ENCODE peak calls at places on chromosomes 7 and 10, in six cellular contexts. G is gastrocnemius medialis; L is effector memory CD4-positive, alpha-beta T cell; Z is heart right ventricle; U is bronchial epithelial cell; H is fibroblast of mammary gland. M is an unnamed sample.

GRCh38 chr10:91598211-91598981 is 34.5 kb downstream of the PPP1R3C start:
- DNase-seq in H (peak; percentile 87), L (no peak), Z (no peak), U (peak; percentile 92), G (no peak), M (no peak)

GRCh38 chr7:135168489-135169140 is 1.9 kb downstream of the CYREN start:
- DNase-seq in U (no peak), H (no peak), G (no peak), L (no peak), Z (no peak), M (no peak)

GRCh38 chr10:11337516-11337915 is 273.9 kb downstream of the USP6NL start:
- DNase-seq in Z (no peak), U (no peak), L (no peak), G (no peak), H (no peak), M (no peak)

GRCh38 chr7:143238289-143238995 is 16.6 kb downstream of the TAS2R40 start:
- DNase-seq in U (peak; percentile 15), G (no peak), Z (no peak), H (no peak), L (no peak), M (no peak)

GRCh38 chr10:19918800-19919199 is 102.6 kb downstream of the PLXDC2 start:
- DNase-seq in G (no peak), Z (no peak), L (no peak), H (peak; percentile 28), U (peak; percentile 93), M (no peak)

GRCh38 chr7:40680657-40681056 is 545.9 kb downstream of the SUGCT start:
- DNase-seq in G (no peak), L (no peak), Z (no peak), U (peak; percentile 64), H (peak; percentile 27), M (no peak)

GRCh38 chr10:22597142-22597541 is 117.2 kb downstream of the PIP4K2A start:
- DNase-seq in L (no peak), H (no peak), Z (no peak), U (no peak), G (no peak), M (no peak)

GRCh38 chr7:137731436-137731835 is 115.3 kb downstream of the DGKI start:
- DNase-seq in G (no peak), L (no peak), Z (no peak), H (peak; percentile 91), U (no peak), M (no peak)

GRCh38 chr7:5041047-5041446 is 4.6 kb upstream of the RBAK start:
- DNase-seq in G (no peak), H (no peak), U (no peak), L (no peak), Z (no peak), M (no peak)

GRCh38 chr10:114374141-114374791 is 30.0 kb downstream of the AFAP1L2 start:
- DNase-seq in L (no peak), U (no peak), H (peak; percentile 34), Z (peak; percentile 73), G (peak; percentile 18), M (no peak)

GRCh38 chr10:81309041-81309552 is 565.9 kb upstream of the NRG3 start:
- DNase-seq in Z (no peak), U (no peak), G (no peak), H (no peak), L (no peak), M (no peak)

GRCh38 chr10:70662362-70663220 is 9.7 kb upstream of the ADAMTS14 start:
- DNase-seq in G (no peak), U (no peak), Z (no peak), H (no peak), L (no peak), M (no peak)

GRCh38 chr10:119653209-119653608 is 2.0 kb downstream of the BAG3 start:
- DNase-seq in Z (no peak), H (no peak), G (no peak), U (no peak), L (no peak), M (peak; percentile 67)

GRCh38 chr10:119657725-119658124 is 6.5 kb downstream of the BAG3 start:
- DNase-seq in Z (no peak), G (peak; percentile 65), L (no peak), U (no peak), H (peak; percentile 69), M (no peak)

GRCh38 chr10:119656760-119657159 is 5.6 kb downstream of the BAG3 start:
- DNase-seq in H (no peak), L (no peak), Z (no peak), U (no peak), G (peak; percentile 10), M (no peak)

GRCh38 chr10:119654540-119654939 is 3.4 kb downstream of the BAG3 start:
- DNase-seq in G (peak; percentile 38), H (no peak), L (no peak), U (peak; percentile 87), Z (no peak), M (no peak)

GRCh38 chr10:119655566-119656001 is 4.4 kb downstream of the BAG3 start:
- DNase-seq in Z (peak; percentile 55), G (peak; percentile 89), H (peak; percentile 93), U (peak; percentile 66), L (peak; percentile 10), M (peak; percentile 44)
- H3K4me3 ChIP-seq in Z (peak overlapping the region; percentile 11), G (peak overlapping the region; percentile 80), H (peak overlapping the region; percentile 44), U (no peak overlapping the region), L (peak overlapping the region; percentile 36), M (peak overlapping the region; percentile 50)

GRCh38 chr7:147571436-147572180 is 1019.0 kb upstream of the C7orf33 start:
- DNase-seq in Z (no peak), L (no peak), H (no peak), G (no peak), U (no peak), M (no peak)
- H3K4me3 ChIP-seq in Z (no peak overlapping the region), L (no peak overlapping the region), H (no peak overlapping the region), G (no peak overlapping the region), U (no peak overlapping the region), M (no peak overlapping the region)

GRCh38 chr7:44101966-44102845 is 1.9 kb upstream of the AEBP1 start:
- DNase-seq in H (peak; percentile 95), Z (peak; percentile 40), G (no peak), U (peak; percentile 79), L (no peak), M (no peak)

GRCh38 chr7:44102846-44103565 is 1.1 kb upstream of the AEBP1 start:
- DNase-seq in U (no peak), L (no peak), G (no peak), H (no peak), Z (no peak), M (no peak)

GRCh38 chr7:44103941-44104879 is at the start of gene AEBP1:
- DNase-seq in G (no peak), H (peak; percentile 38), L (no peak), U (no peak), Z (peak; percentile 44), M (peak; percentile 35)

GRCh38 chr7:44104880-44105771 is 981 bp downstream of the AEBP1 start:
- DNase-seq in Z (no peak), G (no peak), L (no peak), H (peak; percentile 82), U (peak; percentile 72), M (peak; percentile 24)

GRCh38 chr7:44103566-44103940 is 592 bp upstream of the AEBP1 start:
- DNase-seq in H (no peak), Z (no peak), G (no peak), L (no peak), U (no peak), M (no peak)
- H3K4me3 ChIP-seq in H (no peak overlapping the region), Z (no peak overlapping the region), G (no peak overlapping the region), L (no peak overlapping the region), U (no peak overlapping the region), M (no peak overlapping the region)

GRCh38 chr7:158011941-158012340 is 575.7 kb downstream of the PTPRN2 start:
- DNase-seq in L (no peak), G (no peak), H (no peak), U (no peak), Z (no peak), M (no peak)
- H3K4me3 ChIP-seq in L (peak overlapping the region; percentile 31), G (no peak overlapping the region), H (no peak overlapping the region), U (no peak overlapping the region), Z (no peak overlapping the region), M (no peak overlapping the region)

GRCh38 chr7:30682131-30683083 is at the start of gene CRHR2:
- DNase-seq in G (no peak), U (no peak), L (no peak), H (no peak), Z (peak; percentile 19), M (peak; percentile 40)

GRCh38 chr7:30683839-30684238 is 1.6 kb upstream of the CRHR2 start:
- DNase-seq in H (no peak), L (no peak), U (no peak), Z (no peak), G (peak; percentile 30), M (no peak)

GRCh38 chr7:30679664-30680063 is 2.6 kb downstream of the CRHR2 start:
- DNase-seq in U (no peak), L (no peak), G (no peak), H (no peak), Z (no peak), M (no peak)

GRCh38 chr7:30683306-30683705 is 1.1 kb upstream of the CRHR2 start:
- DNase-seq in L (no peak), U (no peak), G (no peak), Z (no peak), H (no peak), M (no peak)

GRCh38 chr7:30681262-30682130 is 760 bp downstream of the CRHR2 start:
- DNase-seq in G (no peak), Z (no peak), L (no peak), H (no peak), U (no peak), M (peak; percentile 4)
- H3K4me3 ChIP-seq in G (peak overlapping the region; percentile 58), Z (peak overlapping the region; percentile 29), L (peak overlapping the region; percentile 47), H (no peak overlapping the region), U (no peak overlapping the region), M (peak overlapping the region; percentile 41)

GRCh38 chr10:89700914-89701237 is 514 bp upstream of the KIF20B start:
- DNase-seq in G (no peak), H (no peak), Z (no peak), U (no peak), L (no peak), M (no peak)

GRCh38 chr10:89697946-89698345 is 3.4 kb upstream of the KIF20B start:
- DNase-seq in U (no peak), Z (no peak), L (no peak), H (no peak), G (no peak), M (no peak)

GRCh38 chr10:89701238-89702120 is at the start of gene KIF20B:
- DNase-seq in L (peak; percentile 87), Z (peak; percentile 95), G (peak; percentile 94), H (peak; percentile 96), U (peak; percentile 94), M (peak; percentile 96)

GRCh38 chr10:89702121-89702480 is 711 bp downstream of the KIF20B start:
- DNase-seq in G (no peak), L (no peak), H (peak; percentile 21), Z (no peak), U (no peak), M (no peak)

GRCh38 chr10:89699581-89700064 is 1.8 kb upstream of the KIF20B start:
- DNase-seq in G (no peak), U (no peak), Z (no peak), L (no peak), H (peak; percentile 53), M (no peak)
- H3K4me3 ChIP-seq in G (no peak overlapping the region), U (no peak overlapping the region), Z (no peak overlapping the region), L (no peak overlapping the region), H (no peak overlapping the region), M (no peak overlapping the region)